ENCODE peak calls at places on chromosomes 13 and 19, in four cellular contexts. U is T-helper 9 cell; P is epithelial cell of prostate; A is activated T-cell treated with anti-CD3 and anti-CD28 coated beads, Interleukin-2, amount 50 U/mL, for 1 hour. Y is an unnamed sample.

GRCh38 chr13:21616880-21617279 is 12.9 kb upstream of the MICU2 start:
- DNase-seq in U (no peak), P (no peak), A (no peak), Y (no peak)

GRCh38 chr13:33446821-33447481 is 161.4 kb upstream of the STARD13 start:
- DNase-seq in U (no peak), P (peak), A (no peak), Y (peak)

GRCh38 chr13:70424428-70424827 is 316.2 kb upstream of the KLHL1 start:
- DNase-seq in U (no peak), P (no peak), A (no peak), Y (no peak)

GRCh38 chr19:15154002-15154612 is 46.7 kb downstream of the NOTCH3 start:
- DNase-seq in U (no peak), P (no peak), A (no peak), Y (peak)

GRCh38 chr13:19586904-19587634 is 25.7 kb upstream of the TPTE2 start:
- DNase-seq in U (peak), P (no peak), A (peak), Y (no peak)

GRCh38 chr19:1066748-1067340 is at the start of gene ARHGAP45:
- DNase-seq in U (peak), P (no peak), A (peak), Y (peak)

GRCh38 chr19:934865-935422 is 9.1 kb downstream of the ARID3A start:
- DNase-seq in U (no peak), P (no peak), A (no peak), Y (peak)

GRCh38 chr19:56348289-56348877 is 33.7 kb upstream of the ZSCAN5A start:
- DNase-seq in U (no peak), P (no peak), A (no peak), Y (no peak)

GRCh38 chr13:74452881-74453280 is 318.7 kb upstream of the KLF12 start:
- DNase-seq in U (no peak), P (no peak), A (no peak), Y (no peak)

GRCh38 chr13:73767747-73768315 is 366.4 kb downstream of the KLF12 start:
- DNase-seq in U (peak), P (no peak), A (peak), Y (no peak)

GRCh38 chr13:110329258-110329657 is 22.2 kb downstream of the COL4A2 start:
- DNase-seq in U (no peak), P (no peak), A (no peak), Y (no peak)

GRCh38 chr19:35194022-35194984 is 34.2 kb downstream of the FAM187B start:
- DNase-seq in U (no peak), P (no peak), A (no peak), Y (no peak)

GRCh38 chr19:40530091-40530901 is 46.4 kb upstream of the SHKBP1 start:
- DNase-seq in U (peak), P (no peak), A (peak), Y (no peak)